ENCODE peak calls at places on chromosome 20, in six cellular contexts. One of them, this sample, is unnamed. For H3K27me3 and H3K4me1, the result is how much of the 10 kb centered on the place peaks cover.

GRCh38 chr20:24995741-24996448 is 3.3 kb upstream of the APMAP start:
- DNase-seq in spleen: peak
- DNase-seq in DND-41: no peak
- DNase-seq in uterus: no peak
- DNase-seq in HCT116: no peak
- DNase-seq in CD4-positive, CD25-positive, alpha-beta regulatory T cell: no peak
- DNase-seq in this sample: no peak

GRCh38 chr20:44706371-44707258 is 8.6 kb upstream of the CCN5 start:
- DNase-seq in spleen: no peak
- DNase-seq in DND-41: no peak
- DNase-seq in uterus: peak
- DNase-seq in HCT116: no peak
- DNase-seq in CD4-positive, CD25-positive, alpha-beta regulatory T cell: no peak
- DNase-seq in this sample: no peak

GRCh38 chr20:258963-259362 is 1.4 kb downstream of the DEFB132 start:
- DNase-seq in spleen: no peak
- DNase-seq in DND-41: no peak
- DNase-seq in uterus: no peak
- DNase-seq in HCT116: peak
- DNase-seq in CD4-positive, CD25-positive, alpha-beta regulatory T cell: peak
- DNase-seq in this sample: peak

GRCh38 chr20:5073154-5074049 is 46.4 kb downstream of the PCNA start:
- DNase-seq in spleen: peak
- DNase-seq in DND-41: peak
- DNase-seq in uterus: peak
- DNase-seq in HCT116: peak
- DNase-seq in CD4-positive, CD25-positive, alpha-beta regulatory T cell: no peak
- DNase-seq in this sample: no peak

GRCh38 chr20:16528078-16528477 is 45.2 kb downstream of the KIF16B start:
- DNase-seq in spleen: no peak
- DNase-seq in DND-41: no peak
- DNase-seq in uterus: peak
- DNase-seq in HCT116: peak
- DNase-seq in CD4-positive, CD25-positive, alpha-beta regulatory T cell: no peak
- DNase-seq in this sample: no peak

GRCh38 chr20:4326194-4327065 is 311.1 kb upstream of the RNF24 start:
- DNase-seq in spleen: no peak
- DNase-seq in DND-41: no peak
- DNase-seq in uterus: no peak
- DNase-seq in HCT116: peak
- DNase-seq in CD4-positive, CD25-positive, alpha-beta regulatory T cell: no peak
- DNase-seq in this sample: no peak

GRCh38 chr20:21105429-21106170 is 558 bp downstream of the LINC00237 start:
- DNase-seq in spleen: no peak
- DNase-seq in DND-41: no peak
- DNase-seq in uterus: no peak
- DNase-seq in HCT116: no peak
- DNase-seq in CD4-positive, CD25-positive, alpha-beta regulatory T cell: no peak
- DNase-seq in this sample: no peak

GRCh38 chr20:17014217-17014616 is 212.6 kb upstream of the PCSK2 start:
- DNase-seq in spleen: no peak
- DNase-seq in DND-41: no peak
- DNase-seq in uterus: no peak
- DNase-seq in HCT116: no peak
- DNase-seq in CD4-positive, CD25-positive, alpha-beta regulatory T cell: no peak
- DNase-seq in this sample: no peak

GRCh38 chr20:31704225-31705119 is 18.2 kb downstream of the BCL2L1 start:
- DNase-seq in spleen: no peak
- DNase-seq in DND-41: no peak
- DNase-seq in uterus: no peak
- DNase-seq in HCT116: peak
- DNase-seq in CD4-positive, CD25-positive, alpha-beta regulatory T cell: no peak
- DNase-seq in this sample: no peak

GRCh38 chr20:62202083-62202395 is 18.0 kb downstream of the HRH3 start:
- DNase-seq in spleen: peak
- DNase-seq in DND-41: no peak
- DNase-seq in uterus: no peak
- DNase-seq in HCT116: no peak
- DNase-seq in CD4-positive, CD25-positive, alpha-beta regulatory T cell: no peak
- DNase-seq in this sample: no peak

GRCh38 chr20:58575776-58576589 is 60.8 kb upstream of the APCDD1L start:
- DNase-seq in spleen: peak
- DNase-seq in DND-41: no peak
- DNase-seq in uterus: no peak
- DNase-seq in HCT116: no peak
- DNase-seq in CD4-positive, CD25-positive, alpha-beta regulatory T cell: no peak
- DNase-seq in this sample: no peak

GRCh38 chr20:18252597-18253451 is 35.5 kb upstream of the ZNF133 start:
- DNase-seq in spleen: no peak
- DNase-seq in DND-41: no peak
- DNase-seq in uterus: no peak
- DNase-seq in HCT116: peak
- DNase-seq in CD4-positive, CD25-positive, alpha-beta regulatory T cell: no peak
- DNase-seq in this sample: no peak

GRCh38 chr20:19275038-19275629 is 62.7 kb downstream of the SLC24A3 start:
- DNase-seq in spleen: no peak
- DNase-seq in DND-41: no peak
- DNase-seq in uterus: no peak
- DNase-seq in HCT116: no peak
- DNase-seq in CD4-positive, CD25-positive, alpha-beta regulatory T cell: no peak
- DNase-seq in this sample: no peak

GRCh38 chr20:64069614-64070243 is 6.7 kb downstream of the TCEA2 start:
- DNase-seq in spleen: peak
- DNase-seq in DND-41: peak
- DNase-seq in uterus: no peak
- DNase-seq in HCT116: no peak
- DNase-seq in CD4-positive, CD25-positive, alpha-beta regulatory T cell: peak
- DNase-seq in this sample: peak

GRCh38 chr20:57514273-57514751 is 10.6 kb downstream of the CTCFL start:
- DNase-seq in spleen: no peak
- DNase-seq in DND-41: peak
- DNase-seq in uterus: peak
- DNase-seq in HCT116: peak
- DNase-seq in CD4-positive, CD25-positive, alpha-beta regulatory T cell: peak
- DNase-seq in this sample: peak

GRCh38 chr20:37734228-37734980 is 40.6 kb downstream of the CTNNBL1 start:
- DNase-seq in spleen: no peak
- DNase-seq in DND-41: no peak
- DNase-seq in uterus: no peak
- DNase-seq in HCT116: no peak
- DNase-seq in CD4-positive, CD25-positive, alpha-beta regulatory T cell: no peak
- DNase-seq in this sample: no peak

GRCh38 chr20:37741055-37741454 is 47.2 kb downstream of the CTNNBL1 start:
- DNase-seq in spleen: no peak
- DNase-seq in DND-41: no peak
- DNase-seq in uterus: no peak
- DNase-seq in HCT116: no peak
- DNase-seq in CD4-positive, CD25-positive, alpha-beta regulatory T cell: no peak
- DNase-seq in this sample: no peak

GRCh38 chr20:37735541-37735940 is 41.7 kb downstream of the CTNNBL1 start:
- DNase-seq in spleen: no peak
- DNase-seq in DND-41: no peak
- DNase-seq in uterus: no peak
- DNase-seq in HCT116: no peak
- DNase-seq in CD4-positive, CD25-positive, alpha-beta regulatory T cell: no peak
- DNase-seq in this sample: no peak

GRCh38 chr20:37736132-37736531 is 42.3 kb downstream of the CTNNBL1 start:
- DNase-seq in spleen: no peak
- DNase-seq in DND-41: no peak
- DNase-seq in uterus: no peak
- DNase-seq in HCT116: no peak
- DNase-seq in CD4-positive, CD25-positive, alpha-beta regulatory T cell: no peak
- DNase-seq in this sample: no peak

GRCh38 chr20:37737806-37738442 is 44.1 kb downstream of the CTNNBL1 start:
- DNase-seq in spleen: no peak
- DNase-seq in DND-41: no peak
- DNase-seq in uterus: no peak
- DNase-seq in HCT116: no peak
- DNase-seq in CD4-positive, CD25-positive, alpha-beta regulatory T cell: no peak
- DNase-seq in this sample: no peak
- H3K27ac ChIP-seq in spleen: no peak
- H3K27ac ChIP-seq in DND-41: no peak
- H3K27ac ChIP-seq in uterus: no peak
- H3K27ac ChIP-seq in HCT116: no peak
- H3K27ac ChIP-seq in CD4-positive, CD25-positive, alpha-beta regulatory T cell: no peak
- H3K27ac ChIP-seq in this sample: no peak

DNA sequence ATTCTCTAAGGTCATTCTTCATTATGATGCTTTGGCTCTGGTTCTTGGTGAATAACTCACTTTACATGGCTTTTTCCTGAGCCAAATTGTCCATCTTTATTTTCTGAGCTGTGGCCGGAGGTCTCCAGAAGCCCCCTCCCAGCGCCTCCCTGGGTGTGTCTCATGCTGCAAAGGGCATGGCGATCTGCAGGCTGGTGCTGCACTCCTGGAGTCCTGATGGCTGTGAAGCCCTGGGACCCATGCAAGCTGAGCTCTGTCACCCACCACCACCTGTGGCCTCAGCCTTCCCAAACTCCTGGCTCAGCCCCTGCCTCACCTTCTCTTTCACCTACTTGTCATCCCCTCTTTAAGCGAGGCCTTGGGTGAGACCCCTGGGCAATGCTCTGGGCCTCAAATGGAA is 96.9 kb downstream of the CEBPB start:
- DNase-seq in spleen: no peak
- DNase-seq in DND-41: no peak
- DNase-seq in uterus: no peak
- DNase-seq in HCT116: no peak
- DNase-seq in CD4-positive, CD25-positive, alpha-beta regulatory T cell: no peak
- DNase-seq in this sample: no peak
- H3K27me3 ChIP-seq in spleen: under half
- H3K27me3 ChIP-seq in DND-41: under half
- H3K27me3 ChIP-seq in uterus: under half
- H3K27me3 ChIP-seq in HCT116: under half
- H3K27me3 ChIP-seq in CD4-positive, CD25-positive, alpha-beta regulatory T cell: under half
- H3K27me3 ChIP-seq in this sample: half or more

GRCh38 chr20:48820649-48820973 is 7.2 kb downstream of the PREX1 start:
- DNase-seq in spleen: no peak
- DNase-seq in DND-41: no peak
- DNase-seq in uterus: no peak
- DNase-seq in HCT116: no peak
- DNase-seq in CD4-positive, CD25-positive, alpha-beta regulatory T cell: no peak
- DNase-seq in this sample: no peak

GRCh38 chr20:48818481-48818987 is 9.3 kb downstream of the PREX1 start:
- DNase-seq in spleen: peak
- DNase-seq in DND-41: peak
- DNase-seq in uterus: no peak
- DNase-seq in HCT116: no peak
- DNase-seq in CD4-positive, CD25-positive, alpha-beta regulatory T cell: peak
- DNase-seq in this sample: no peak

GRCh38 chr20:48818031-48818370 is 9.8 kb downstream of the PREX1 start:
- DNase-seq in spleen: peak
- DNase-seq in DND-41: no peak
- DNase-seq in uterus: no peak
- DNase-seq in HCT116: no peak
- DNase-seq in CD4-positive, CD25-positive, alpha-beta regulatory T cell: no peak
- DNase-seq in this sample: no peak

GRCh38 chr20:48819813-48820648 is 7.8 kb downstream of the PREX1 start:
- DNase-seq in spleen: peak
- DNase-seq in DND-41: no peak
- DNase-seq in uterus: no peak
- DNase-seq in HCT116: no peak
- DNase-seq in CD4-positive, CD25-positive, alpha-beta regulatory T cell: peak
- DNase-seq in this sample: no peak

DNA sequence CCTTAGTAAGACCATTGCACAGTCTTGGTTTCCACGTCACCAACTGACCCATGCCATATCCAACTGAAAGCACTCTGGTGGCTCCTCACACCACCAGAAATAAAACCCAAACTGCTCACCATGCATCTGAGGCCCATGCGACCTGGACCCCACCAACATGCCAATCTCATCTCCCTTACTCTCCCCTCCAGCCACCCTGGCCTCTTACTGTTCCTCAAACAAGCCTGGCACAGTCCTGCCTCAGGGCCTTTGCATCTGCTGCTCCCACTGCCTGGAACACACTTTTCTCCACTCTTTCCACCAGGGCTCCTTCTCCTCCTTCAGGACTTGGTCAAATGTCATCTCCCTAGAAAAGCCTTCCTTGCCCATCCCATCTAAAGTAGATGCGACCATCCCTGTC is 8.7 kb downstream of the PREX1 start:
- DNase-seq in spleen: peak
- DNase-seq in DND-41: no peak
- DNase-seq in uterus: no peak
- DNase-seq in HCT116: no peak
- DNase-seq in CD4-positive, CD25-positive, alpha-beta regulatory T cell: no peak
- DNase-seq in this sample: no peak
- H3K4me1 ChIP-seq in spleen: half or more
- H3K4me1 ChIP-seq in DND-41: under half
- H3K4me1 ChIP-seq in uterus: under half
- H3K4me1 ChIP-seq in HCT116: under half
- H3K4me1 ChIP-seq in CD4-positive, CD25-positive, alpha-beta regulatory T cell: half or more
- H3K4me1 ChIP-seq in this sample: under half

DNA sequence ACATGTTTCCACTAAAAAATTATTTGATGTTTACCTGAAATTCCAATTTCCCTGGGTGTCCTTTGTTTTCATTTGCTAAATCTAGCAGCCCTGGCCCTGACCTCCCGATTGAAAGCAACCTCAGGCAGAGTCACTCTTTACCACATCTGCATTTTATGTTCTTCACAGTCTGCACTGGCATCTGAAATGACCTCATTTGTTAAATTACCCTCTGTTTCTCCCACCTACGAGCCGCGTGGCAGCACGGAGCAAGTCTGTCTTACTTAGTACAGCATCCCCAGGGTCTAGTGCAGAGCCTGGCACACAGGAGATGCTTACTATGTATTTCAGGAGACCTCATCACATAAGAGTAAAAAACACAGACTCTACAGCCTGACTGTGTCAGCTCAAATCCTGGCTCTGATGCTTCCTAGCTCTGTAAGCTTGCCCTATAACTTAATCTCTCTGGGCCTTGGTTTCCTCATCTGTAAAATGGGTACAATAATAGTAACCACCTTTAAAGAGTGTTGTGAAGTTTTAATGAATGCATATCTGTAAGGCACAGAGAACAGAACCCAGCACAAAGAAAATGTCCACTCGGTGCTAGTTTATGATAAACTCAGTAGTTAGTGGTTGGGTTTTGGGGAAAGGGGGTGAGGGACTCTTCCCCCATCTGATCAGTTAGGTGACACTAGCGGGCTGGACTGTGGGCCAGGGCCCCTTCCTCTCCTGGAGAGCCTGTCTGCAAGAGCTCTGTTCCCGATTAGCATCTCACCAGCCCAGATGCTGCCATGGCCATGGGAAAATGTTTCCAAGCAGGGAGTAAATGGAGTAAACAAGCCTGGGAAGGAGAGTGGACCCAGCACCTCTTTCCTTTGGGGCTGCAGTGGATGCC is 88.2 kb downstream of the PREX1 start:
- DNase-seq in spleen: no peak
- DNase-seq in DND-41: no peak
- DNase-seq in uterus: no peak
- DNase-seq in HCT116: no peak
- DNase-seq in CD4-positive, CD25-positive, alpha-beta regulatory T cell: peak
- DNase-seq in this sample: no peak
- H3K27ac ChIP-seq in spleen: peak
- H3K27ac ChIP-seq in DND-41: no peak
- H3K27ac ChIP-seq in uterus: no peak
- H3K27ac ChIP-seq in HCT116: no peak
- H3K27ac ChIP-seq in CD4-positive, CD25-positive, alpha-beta regulatory T cell: no peak
- H3K27ac ChIP-seq in this sample: no peak

GRCh38 chr20:37920679-37921322 is 17.9 kb downstream of the VSTM2L start:
- DNase-seq in spleen: no peak
- DNase-seq in DND-41: no peak
- DNase-seq in uterus: no peak
- DNase-seq in HCT116: no peak
- DNase-seq in CD4-positive, CD25-positive, alpha-beta regulatory T cell: no peak
- DNase-seq in this sample: no peak
- H3K27me3 ChIP-seq in spleen: under half
- H3K27me3 ChIP-seq in DND-41: under half
- H3K27me3 ChIP-seq in uterus: under half
- H3K27me3 ChIP-seq in HCT116: under half
- H3K27me3 ChIP-seq in CD4-positive, CD25-positive, alpha-beta regulatory T cell: under half
- H3K27me3 ChIP-seq in this sample: under half

GRCh38 chr20:37846573-37846972 is 56.4 kb upstream of the VSTM2L start:
- DNase-seq in spleen: no peak
- DNase-seq in DND-41: no peak
- DNase-seq in uterus: no peak
- DNase-seq in HCT116: no peak
- DNase-seq in CD4-positive, CD25-positive, alpha-beta regulatory T cell: no peak
- DNase-seq in this sample: no peak
- H3K4me1 ChIP-seq in spleen: under half
- H3K4me1 ChIP-seq in DND-41: under half
- H3K4me1 ChIP-seq in uterus: under half
- H3K4me1 ChIP-seq in HCT116: under half
- H3K4me1 ChIP-seq in CD4-positive, CD25-positive, alpha-beta regulatory T cell: under half
- H3K4me1 ChIP-seq in this sample: under half

This sample was measured in MM.1S.